ENCODE peak calls at places on chromosomes 3 and 15, in eight cellular contexts. G is MM.1S, T is GM23338, B is GM23248, D is hepatocyte, V is OCI-LY7, N is neural progenitor cell, R is HCT116. C is an unnamed sample. For H4K20me1, the result is how much of the 10 kb centered on the place peaks cover.

GRCh38 chr3:182492536-182492935 is 300.8 kb upstream of the ATP11B start:
- DNase-seq in N (no peak), R (no peak), T (no peak), G (no peak), V (no peak), B (no peak), D (no peak), C (no peak)

GRCh38 chr3:171950373-171950772 is 89.0 kb upstream of the FNDC3B start:
- DNase-seq in B (peak), G (no peak), N (peak), V (no peak), T (peak), R (peak), D (no peak), C (peak)

GRCh38 chr3:48503406-48504050 is 446 bp downstream of the SHISA5 start:
- DNase-seq in T (peak), B (peak), G (no peak), V (no peak), N (peak), R (no peak), D (peak), C (peak)

GRCh38 chr15:43942157-43942556 is 115.4 kb downstream of the WDR76 start:
- DNase-seq in G (peak), B (no peak), T (no peak), D (no peak), R (no peak), N (no peak), V (no peak), C (no peak)

GRCh38 chr3:100910986-100911385 is 82.2 kb downstream of the ABI3BP start:
- DNase-seq in B (no peak), N (no peak), D (no peak), T (no peak), V (no peak), R (no peak), G (no peak), C (no peak)

GRCh38 chr3:174957581-174958001 is 98.5 kb downstream of the NAALADL2 start:
- DNase-seq in N (no peak), R (no peak), T (no peak), B (peak), V (no peak), D (no peak), G (no peak), C (peak)

GRCh38 chr3:150370129-150370602 is 37.9 kb upstream of the TSC22D2 start:
- DNase-seq in D (peak), N (peak), B (peak), V (no peak), R (peak), T (peak), G (no peak), C (peak)

GRCh38 chr3:189726277-189726676 is 95.1 kb downstream of the TP63 start:
- DNase-seq in B (peak), D (no peak), T (no peak), R (no peak), G (no peak), V (no peak), N (no peak), C (peak)

GRCh38 chr3:127254730-127255129 is 33.1 kb downstream of the PRR20G start:
- DNase-seq in N (no peak), B (peak), T (peak), G (peak), V (peak), R (peak), D (no peak), C (peak)

GRCh38 chr3:72375237-72376154 is 472.7 kb downstream of the SHQ1 start:
- DNase-seq in R (no peak), V (no peak), T (peak), D (no peak), G (no peak), N (no peak), B (no peak), C (no peak)

GRCh38 chr3:156483426-156483825 is 71.5 kb downstream of the SSR3 start:
- DNase-seq in D (peak), B (peak), N (no peak), R (peak), V (peak), T (no peak), G (peak), C (peak)

GRCh38 chr3:170426240-170426797 is 7.7 kb downstream of the CLDN11 start:
- DNase-seq in B (no peak), N (peak), D (no peak), G (no peak), V (no peak), R (no peak), T (no peak), C (no peak)

GRCh38 chr3:170709046-170709445 is 123.2 kb upstream of the SLC7A14 start:
- DNase-seq in T (no peak), R (no peak), D (peak), V (no peak), B (peak), G (no peak), N (no peak), C (peak)

GRCh38 chr3:31416980-31417379 is 115.7 kb upstream of the STT3B start:
- DNase-seq in N (no peak), D (no peak), R (no peak), B (no peak), V (no peak), T (no peak), G (no peak), C (no peak)

GRCh38 chr15:28909958-28910500 is 24.3 kb downstream of the APBA2 start:
- DNase-seq in G (no peak), V (no peak), D (no peak), B (no peak), R (no peak), T (no peak), N (no peak), C (no peak)

GRCh38 chr3:146537603-146538002 is 6.8 kb downstream of the PLSCR1 start:
- DNase-seq in V (no peak), T (no peak), N (no peak), B (no peak), D (no peak), G (no peak), R (no peak), C (no peak)

GRCh38 chr3:24184528-24185176 is 239.6 kb downstream of the NR1D2 start:
- DNase-seq in V (no peak), G (no peak), N (no peak), R (no peak), D (no peak), B (no peak), T (no peak), C (no peak)

GRCh38 chr15:39139431-39140059 is 441.3 kb upstream of the THBS1 start:
- DNase-seq in B (no peak), D (no peak), T (no peak), V (no peak), G (no peak), R (no peak), N (no peak), C (no peak)

GRCh38 chr3:153927107-153927506 is 194.1 kb upstream of the ARHGEF26 start:
- DNase-seq in D (peak), T (peak), V (peak), R (peak), B (peak), G (peak), N (no peak), C (peak)

GRCh38 chr3:117629505-117629904 is 919.9 kb downstream of the TUSC7 start:
- DNase-seq in B (no peak), V (no peak), G (peak), T (no peak), D (no peak), R (no peak), N (no peak), C (no peak)

GRCh38 chr15:76398301-76398700 is 61.7 kb downstream of the ISL2 start:
- DNase-seq in V (no peak), N (no peak), R (no peak), T (no peak), G (no peak), B (no peak), D (no peak), C (no peak)

GRCh38 chr15:66908503-66909095 is 156.8 kb upstream of the SMAD3 start:
- DNase-seq in B (peak), G (no peak), D (no peak), R (no peak), T (no peak), V (no peak), N (no peak), C (no peak)

GRCh38 chr15:37056168-37056893 is 44.0 kb downstream of the MEIS2 start:
- DNase-seq in D (no peak), N (peak), V (no peak), R (no peak), G (no peak), B (no peak), T (peak), C (no peak)

GRCh38 chr3:152471814-152472605 is 203.3 kb downstream of the MBNL1 start:
- DNase-seq in N (peak), G (peak), V (peak), R (peak), T (peak), B (peak), D (peak), C (peak)

GRCh38 chr3:32856355-32856889 is 38.6 kb downstream of the TRIM71 start:
- DNase-seq in T (no peak), V (no peak), G (no peak), R (no peak), N (no peak), D (no peak), B (no peak), C (peak)

GRCh38 chr15:87419341-87419740 is 837.2 kb downstream of the NTRK3 start:
- DNase-seq in D (no peak), G (no peak), B (no peak), N (no peak), T (no peak), R (no peak), V (no peak), C (no peak)

GRCh38 chr15:44584162-44584749 is 47.3 kb downstream of the EIF3J start:
- DNase-seq in R (peak), B (peak), D (peak), N (peak), T (peak), V (peak), G (peak), C (peak)

GRCh38 chr3:55567615-55568014 is 80.5 kb upstream of the WNT5A start:
- DNase-seq in D (peak), N (no peak), B (peak), T (no peak), R (no peak), G (no peak), V (no peak), C (no peak)

GRCh38 chr3:138426211-138426610 is 8.2 kb upstream of the ESYT3 start:
- DNase-seq in B (peak), D (no peak), G (no peak), V (no peak), N (peak), R (peak), T (peak), C (peak)

GRCh38 chr3:94004301-94004910 is 24.0 kb downstream of the STX19 start:
- DNase-seq in T (peak), D (peak), G (peak), R (peak), N (peak), V (peak), B (peak), C (peak)

GRCh38 chr15:37095993-37096877 is 4.1 kb downstream of the MEIS2 start:
- DNase-seq in D (peak), G (no peak), V (no peak), N (peak), B (peak), R (no peak), T (peak), C (no peak)

GRCh38 chr3:188353409-188353808 is 199.5 kb downstream of the LPP start:
- DNase-seq in D (no peak), G (no peak), V (peak), R (no peak), B (no peak), N (no peak), T (no peak), C (no peak)

GRCh38 chr3:78268716-78269668 is 1229.1 kb downstream of the ROBO2 start:
- DNase-seq in V (no peak), D (no peak), R (no peak), T (no peak), G (peak), N (no peak), B (peak), C (no peak)

GRCh38 chr3:49639551-49639950 is 34.6 kb upstream of the APEH start:
- DNase-seq in B (peak), G (no peak), R (no peak), V (no peak), T (no peak), D (no peak), N (no peak), C (no peak)

GRCh38 chr3:54447427-54447826 is 325.1 kb downstream of the CACNA2D3 start:
- DNase-seq in N (no peak), T (no peak), V (no peak), R (no peak), D (no peak), G (no peak), B (no peak), C (no peak)

GRCh38 chr3:152284906-152285305 is 16.2 kb downstream of the MBNL1 start:
- DNase-seq in G (no peak), N (no peak), R (no peak), T (no peak), B (no peak), V (no peak), D (no peak), C (no peak)

GRCh38 chr15:46441294-46442062 is 806.6 kb downstream of the SQOR start:
- DNase-seq in N (peak), V (no peak), R (no peak), D (peak), G (no peak), B (peak), T (no peak), C (peak)

GRCh38 chr15:93829115-93829849 is 402.1 kb upstream of the MCTP2 start:
- DNase-seq in N (no peak), T (no peak), B (peak), G (no peak), D (peak), R (no peak), V (no peak), C (peak)

GRCh38 chr15:72354496-72354895 is 21.3 kb downstream of the HEXA start:
- DNase-seq in D (no peak), V (no peak), N (no peak), G (no peak), T (no peak), B (no peak), R (no peak), C (no peak)

GRCh38 chr3:193439423-193439822 is 60.9 kb upstream of the ATP13A5 start:
- DNase-seq in N (no peak), T (no peak), V (no peak), B (no peak), G (no peak), R (no peak), D (no peak), C (no peak)
- H4K20me1 ChIP-seq in N (under half), T (under half), V (under half), B (under half), G (under half), R (under half), D (under half), C (under half)

DNA sequence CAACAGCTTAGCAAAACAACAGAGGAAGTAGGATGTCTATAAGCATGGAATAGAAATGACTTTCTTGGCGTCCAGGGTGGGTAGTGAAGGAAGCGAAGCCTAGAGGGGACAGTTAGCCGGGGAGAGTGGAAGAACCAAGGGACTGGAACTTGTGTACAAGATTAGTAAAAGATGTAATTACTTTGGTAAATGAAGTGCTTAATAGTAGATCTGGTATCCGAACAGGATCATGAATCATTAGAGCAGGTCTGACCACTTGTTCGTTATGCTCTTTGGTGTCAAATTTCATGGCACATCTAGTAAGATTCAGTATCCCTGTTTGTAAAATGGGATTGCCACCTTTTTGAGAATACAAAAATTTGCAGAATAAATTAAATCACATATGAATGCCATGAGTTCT is 112.5 kb upstream of the MLF1 start:
- DNase-seq in N (no peak), T (no peak), V (no peak), B (no peak), G (no peak), R (no peak), D (no peak), C (peak)
- TF ChIP-seq EZH2phosphoT487 in N (no peak), T (no peak), V (no peak), B (no peak), G (no peak), R (no peak), D (no peak), C (no peak)

GRCh38 chr3:184758056-184758455 is 46.2 kb upstream of the MAGEF1 start:
- DNase-seq in R (no peak), V (no peak), T (no peak), D (no peak), G (no peak), B (no peak), N (no peak), C (no peak)

GRCh38 chr3:184761976-184762375 is 50.0 kb upstream of the VPS8 start:
- DNase-seq in V (no peak), N (no peak), R (no peak), D (no peak), G (no peak), B (no peak), T (no peak), C (no peak)

GRCh38 chr3:184759666-184760200 is 47.9 kb upstream of the MAGEF1 start:
- DNase-seq in B (no peak), G (no peak), N (no peak), V (no peak), T (no peak), D (no peak), R (no peak), C (no peak)

GRCh38 chr3:184761120-184761841 is 49.4 kb upstream of the MAGEF1 start:
- DNase-seq in T (no peak), V (no peak), G (no peak), B (peak), D (no peak), N (no peak), R (no peak), C (no peak)

DNA sequence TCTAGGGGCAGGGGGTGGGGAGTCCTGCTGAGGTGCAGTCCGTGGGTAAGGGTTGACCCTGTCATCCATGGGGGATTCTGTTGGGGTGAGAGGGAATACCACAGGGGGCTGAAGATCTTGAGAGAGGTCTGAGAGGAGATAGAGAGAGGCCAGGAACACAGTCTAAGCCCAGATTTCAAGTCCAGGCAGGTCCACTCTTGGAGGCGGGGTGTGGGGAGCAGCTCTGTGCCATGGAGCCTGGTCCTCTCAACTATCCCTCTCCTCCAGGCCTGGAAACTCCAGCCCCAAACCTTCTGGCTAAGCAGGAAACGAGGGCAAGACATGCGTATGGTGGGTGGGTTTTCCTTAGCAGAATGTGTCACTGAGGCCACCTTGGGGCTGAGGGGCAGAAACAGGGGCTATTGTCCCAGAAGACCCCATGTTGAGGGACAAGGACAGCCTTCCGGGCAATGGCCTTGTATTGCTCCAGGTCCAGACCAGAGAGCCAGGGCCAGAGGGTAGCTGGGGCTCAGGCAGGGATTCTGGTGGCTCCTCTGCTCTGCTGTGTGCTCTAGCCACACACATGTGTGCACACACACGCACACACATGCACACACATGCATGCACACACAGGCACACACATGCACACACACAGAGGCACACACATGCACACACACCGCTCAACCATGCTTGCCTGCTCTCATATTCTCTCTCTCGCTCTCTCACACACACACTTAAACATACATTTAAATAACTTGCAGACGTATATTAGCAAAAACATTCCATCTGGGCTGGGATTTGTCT is 48.7 kb upstream of the MAGEF1 start:
- DNase-seq in V (no peak), B (no peak), R (no peak), T (no peak), D (no peak), G (no peak), N (no peak), C (no peak)
- H3K4me2 ChIP-seq in V (no peak), B (peak), R (no peak), T (no peak), D (no peak), G (no peak), N (no peak), C (no peak)

GRCh38 chr3:184317201-184317600 is 2.8 kb downstream of the EIF4G1 start:
- DNase-seq in V (no peak), T (no peak), G (no peak), N (no peak), D (no peak), R (no peak), B (no peak), C (no peak)

GRCh38 chr3:184316792-184317191 is 2.4 kb downstream of the EIF4G1 start:
- DNase-seq in T (no peak), N (no peak), V (no peak), B (peak), G (no peak), D (no peak), R (no peak), C (no peak)

GRCh38 chr3:184315506-184315867 is 1.1 kb downstream of the EIF4G1 start:
- DNase-seq in B (peak), D (no peak), V (no peak), G (peak), R (no peak), N (no peak), T (no peak), C (no peak)

GRCh38 chr3:184314700-184315505 is 497 bp downstream of the EIF4G1 start:
- DNase-seq in R (no peak), V (peak), T (peak), G (peak), B (peak), N (peak), D (peak), C (peak)

DNA sequence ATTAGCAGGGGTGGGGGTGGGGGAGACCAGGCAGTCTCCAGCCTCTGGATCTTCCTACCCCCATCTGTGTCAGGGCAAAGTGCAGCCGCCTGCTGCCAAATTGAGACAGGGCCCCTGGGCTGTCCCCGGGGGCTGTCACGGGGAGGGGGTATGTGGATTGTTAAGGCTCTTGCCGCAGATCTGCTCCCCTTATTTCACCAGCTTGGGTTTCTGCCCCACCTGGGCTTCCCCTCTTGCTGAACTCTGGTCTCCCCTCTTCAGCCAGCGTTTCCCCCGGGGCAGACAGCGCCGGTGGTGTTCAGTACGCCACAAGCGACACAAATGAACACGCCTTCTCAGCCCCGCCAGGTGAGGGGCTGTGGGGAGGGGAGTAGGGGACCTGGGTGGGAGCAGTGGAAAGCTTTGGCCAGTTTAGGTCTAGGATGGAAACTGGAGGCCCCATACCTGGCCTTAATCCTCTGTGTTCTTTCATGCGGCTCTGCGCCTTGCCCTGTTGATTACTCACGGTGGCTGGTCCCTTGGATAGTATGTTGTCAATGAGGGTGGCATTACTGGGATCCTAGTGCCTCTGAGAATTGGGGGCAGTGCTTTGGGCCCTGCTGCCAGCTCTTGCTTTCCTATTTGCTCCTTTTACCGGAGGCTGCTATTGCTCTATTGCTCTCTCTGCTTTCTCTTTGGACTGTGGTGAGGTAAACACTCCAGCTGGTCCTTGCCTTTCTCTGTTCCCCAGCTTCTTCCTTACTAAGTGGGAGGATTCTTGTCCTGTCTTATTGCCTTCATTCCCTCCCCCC is 1.7 kb downstream of the EIF4G1 start:
- DNase-seq in N (peak), B (peak), D (peak), V (no peak), T (no peak), G (no peak), R (no peak), C (peak)
- H4K20me1 ChIP-seq in N (half or more), B (under half), D (half or more), V (under half), T (under half), G (half or more), R (under half), C (half or more)